ENCODE peak calls at places on chromosomes 2 and 18, in six cellular contexts. G is cardiac muscle cell, Z is fibroblast of lung, S is psoas muscle, B is lower lobe of right lung, L is upper lobe of right lung. I is an unnamed sample.

GRCh38 chr2:9139491-9140443 is 66.8 kb upstream of the ASAP2 start:
- DNase-seq in Z (peak; percentile 59), B (peak; percentile 84), S (peak; percentile 80), L (peak; percentile 87), G (peak; percentile 81), I (peak; percentile 82)

GRCh38 chr2:239339726-239340654 is 60.8 kb downstream of the HDAC4 start:
- DNase-seq in G (no peak), S (no peak), L (no peak), B (no peak), Z (no peak), I (no peak)

GRCh38 chr18:74840492-74841167 is 243.0 kb downstream of the ZNF407 start:
- DNase-seq in Z (peak; percentile 53), B (no peak), L (no peak), G (no peak), S (no peak), I (no peak)

GRCh38 chr2:127531133-127531709 is 4.3 kb upstream of the MYO7B start:
- DNase-seq in S (no peak), L (no peak), B (no peak), G (no peak), Z (no peak), I (no peak)

GRCh38 chr2:20983844-20984243 is 60.0 kb downstream of the APOB start:
- DNase-seq in L (no peak), B (no peak), Z (no peak), G (no peak), S (no peak), I (no peak)

GRCh38 chr2:208266641-208267335 is 733 bp downstream of the PIKFYVE start:
- DNase-seq in S (no peak), L (no peak), Z (peak; percentile 59), G (no peak), B (no peak), I (no peak)

GRCh38 chr18:2981212-2981728 is 31.7 kb downstream of the LPIN2 start:
- DNase-seq in B (no peak), L (no peak), Z (peak; percentile 96), G (no peak), S (no peak), I (peak; percentile 52)

GRCh38 chr18:78237864-78238263 is 741.8 kb upstream of the SALL3 start:
- DNase-seq in S (no peak), Z (no peak), G (no peak), L (no peak), B (no peak), I (no peak)

GRCh38 chr18:58316400-58316942 is 272.4 kb downstream of the NEDD4L start:
- DNase-seq in B (no peak), S (no peak), L (no peak), Z (no peak), G (no peak), I (no peak)

GRCh38 chr2:78351208-78351607 is 674.3 kb upstream of the REG3G start:
- DNase-seq in L (no peak), G (peak; percentile 21), Z (no peak), S (no peak), B (no peak), I (peak; percentile 53)

GRCh38 chr2:145203931-145204330 is 684.0 kb upstream of the ZEB2 start:
- DNase-seq in B (no peak), L (no peak), S (no peak), Z (no peak), G (no peak), I (no peak)

GRCh38 chr2:192026064-192026715 is 168.5 kb downstream of the TMEFF2 start:
- DNase-seq in Z (peak; percentile 54), B (no peak), G (no peak), S (no peak), L (no peak), I (no peak)

GRCh38 chr2:219514196-219514761 is at the start of gene ASIC4:
- DNase-seq in G (peak; percentile 62), B (no peak), Z (no peak), S (no peak), L (no peak), I (no peak)

GRCh38 chr2:144950874-144951560 is 431.1 kb upstream of the ZEB2 start:
- DNase-seq in L (no peak), G (no peak), B (no peak), S (no peak), Z (peak; percentile 90), I (peak; percentile 73)

GRCh38 chr18:59298871-59299270 is 19.6 kb downstream of the CPLX4 start:
- DNase-seq in G (no peak), Z (no peak), B (no peak), S (no peak), L (no peak), I (no peak)

GRCh38 chr18:57542801-57543427 is 43.6 kb downstream of the FECH start:
- DNase-seq in B (no peak), S (no peak), G (no peak), L (no peak), Z (no peak), I (peak; percentile 62)

GRCh38 chr18:44716697-44717163 is 36.0 kb downstream of the SETBP1 start:
- DNase-seq in G (no peak), S (no peak), Z (no peak), B (no peak), L (no peak), I (no peak)

GRCh38 chr18:44714376-44714775 is 33.7 kb downstream of the SETBP1 start:
- DNase-seq in Z (no peak), L (no peak), G (no peak), S (no peak), B (no peak), I (no peak)

GRCh38 chr18:44715245-44715644 is 34.6 kb downstream of the SETBP1 start:
- DNase-seq in B (no peak), Z (peak; percentile 52), G (no peak), L (no peak), S (peak; percentile 80), I (no peak)

GRCh38 chr18:44713435-44713834 is 32.7 kb downstream of the SETBP1 start:
- DNase-seq in B (no peak), S (no peak), Z (no peak), G (no peak), L (no peak), I (no peak)

GRCh38 chr18:44715841-44716240 is 35.2 kb downstream of the SETBP1 start:
- DNase-seq in G (no peak), S (no peak), Z (no peak), L (no peak), B (no peak), I (no peak)
- H3K27ac ChIP-seq in G (no peak overlapping the region), S (peak overlapping the region; percentile 70), Z (no peak overlapping the region), L (no peak overlapping the region), B (peak overlapping the region; percentile 11), I (no peak overlapping the region)

GRCh38 chr2:218003994-218004419 is 1.2 kb upstream of the TNS1 start:
- DNase-seq in S (peak; percentile 93), L (no peak), Z (peak; percentile 98), B (no peak), G (peak; percentile 47), I (no peak)

GRCh38 chr2:218003265-218003950 is 613 bp upstream of the TNS1 start:
- DNase-seq in L (no peak), Z (peak; percentile 85), G (no peak), B (no peak), S (no peak), I (peak; percentile 68)

GRCh38 chr2:218006741-218007140 is 3.9 kb upstream of the TNS1 start:
- DNase-seq in Z (peak; percentile 66), S (no peak), L (no peak), G (no peak), B (no peak), I (no peak)

GRCh38 chr2:218005028-218005427 is 2.2 kb upstream of the TNS1 start:
- DNase-seq in L (no peak), S (no peak), G (no peak), Z (no peak), B (no peak), I (no peak)

DNA sequence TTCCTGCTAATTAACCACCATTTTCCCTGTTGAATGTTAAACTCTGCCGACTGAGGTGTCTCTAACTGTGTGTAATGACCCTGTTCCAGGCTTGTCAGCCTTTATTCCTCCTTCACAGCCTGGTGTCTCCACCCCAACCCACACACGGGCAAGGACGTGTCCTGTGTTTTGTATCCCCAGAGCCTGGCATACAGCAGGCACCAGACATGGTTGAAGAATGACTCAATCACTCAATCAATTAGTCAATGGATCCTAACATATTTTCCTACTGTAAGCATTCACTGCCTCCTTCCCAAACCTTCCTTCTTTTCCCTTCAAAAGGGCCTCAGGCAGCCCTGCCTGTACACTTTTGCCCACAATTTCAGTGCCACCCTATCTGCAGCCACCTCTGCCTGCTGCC is 2.7 kb upstream of the TNS1 start:
- DNase-seq in B (no peak), G (no peak), L (no peak), S (no peak), Z (no peak), I (no peak)
- H3K27ac ChIP-seq in B (no peak overlapping the region), G (no peak overlapping the region), L (no peak overlapping the region), S (peak overlapping the region; percentile 32), Z (no peak overlapping the region), I (peak overlapping the region; percentile 83)

DNA sequence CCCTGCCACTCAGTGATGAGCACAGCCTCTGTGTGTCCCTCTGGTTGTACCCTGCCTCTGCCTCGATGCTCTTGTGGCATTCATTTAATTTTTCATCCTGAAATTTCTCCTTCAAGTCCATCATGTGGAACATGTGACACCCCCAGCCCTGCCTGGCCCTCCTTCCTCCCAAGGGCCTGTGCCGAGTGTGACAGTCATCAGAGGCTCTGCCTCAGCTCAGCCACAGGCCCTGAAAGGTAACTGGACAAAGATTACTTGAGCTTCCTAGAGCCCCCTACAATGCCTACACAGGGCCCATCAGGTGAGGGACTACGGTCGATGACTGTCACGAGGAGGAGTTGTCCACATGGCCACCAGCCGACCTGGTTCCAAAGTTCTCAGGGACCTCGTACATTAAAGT is 75.1 kb downstream of the C1QL2 start:
- DNase-seq in L (no peak), B (no peak), Z (no peak), S (no peak), G (no peak), I (no peak)
- H3K27ac ChIP-seq in L (no peak overlapping the region), B (no peak overlapping the region), Z (no peak overlapping the region), S (no peak overlapping the region), G (no peak overlapping the region), I (no peak overlapping the region)

GRCh38 chr2:143525006-143525405 is 395.8 kb downstream of the ARHGAP15 start:
- DNase-seq in Z (peak; percentile 46), S (no peak), G (no peak), L (no peak), B (no peak), I (no peak)

GRCh38 chr2:143529118-143529720 is 400.0 kb downstream of the ARHGAP15 start:
- DNase-seq in G (no peak), B (no peak), S (no peak), L (no peak), Z (no peak), I (no peak)

GRCh38 chr2:143525536-143525935 is 396.3 kb downstream of the ARHGAP15 start:
- DNase-seq in B (no peak), Z (no peak), L (no peak), G (no peak), S (no peak), I (peak; percentile 14)

GRCh38 chr2:143530753-143531152 is 401.5 kb downstream of the ARHGAP15 start:
- DNase-seq in B (no peak), S (no peak), Z (no peak), G (no peak), L (no peak), I (peak; percentile 67)

DNA sequence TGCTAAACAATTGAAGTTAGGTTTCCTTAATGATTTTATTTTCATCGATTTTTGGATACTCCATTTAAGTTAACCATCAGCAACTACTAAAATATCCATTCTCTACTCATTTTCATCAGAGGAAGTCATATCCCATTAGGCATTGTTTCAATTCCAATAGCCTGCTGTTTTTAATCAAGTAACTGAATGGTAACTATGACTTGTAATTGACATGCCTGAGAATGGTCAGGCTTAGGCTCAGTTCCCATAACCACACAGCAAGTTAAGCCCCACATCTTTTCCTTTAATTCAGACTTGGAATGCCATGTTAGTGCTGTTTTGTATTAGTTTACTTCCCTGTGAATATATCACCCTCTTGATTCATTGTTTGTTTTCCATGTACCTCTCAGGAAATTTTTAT is 398.8 kb downstream of the ARHGAP15 start:
- DNase-seq in S (no peak), L (no peak), G (no peak), Z (no peak), B (no peak), I (no peak)
- H3K27ac ChIP-seq in S (no peak overlapping the region), L (no peak overlapping the region), G (no peak overlapping the region), Z (no peak overlapping the region), B (no peak overlapping the region), I (no peak overlapping the region)

I was measured in A673.